ENCODE peak calls at places on chromosomes 6 and 20, in ten cellular contexts. A is suprapubic skin; O is tibial artery; B is prostate gland; P is H1; Q is upper lobe of right lung; S is colonic mucosa; C is cardiac muscle cell; F is H9; U is CD4-positive, alpha-beta memory T cell. T is an unnamed sample. For H3K27me3, the result is how much of the 10 kb centered on the place peaks cover.

GRCh38 chr6:30175765-30176164 is 12.4 kb downstream of the TRIM15 start:
- DNase-seq in A (no peak), O (no peak), B (no peak), P (no peak), Q (no peak), S (no peak), C (no peak), F (no peak), U (no peak), T (no peak)

GRCh38 chr6:126628125-126628524 is 288.2 kb downstream of the CENPW start:
- DNase-seq in A (no peak), O (no peak), B (no peak), P (no peak), Q (no peak), S (no peak), C (no peak), F (no peak), U (no peak), T (no peak)

GRCh38 chr6:3381233-3382065 is 75.4 kb downstream of the SLC22A23 start:
- DNase-seq in A (no peak), O (no peak), B (no peak), P (no peak), Q (no peak), S (no peak), C (peak), F (no peak), U (no peak), T (no peak)

GRCh38 chr6:81755536-81755935 is 3.1 kb upstream of the TENT5A start:
- DNase-seq in A (no peak), O (no peak), B (no peak), P (no peak), Q (no peak), S (no peak), C (peak), F (no peak), U (no peak), T (no peak)

GRCh38 chr20:18506744-18507143 is 996 bp upstream of the SEC23B start:
- DNase-seq in A (no peak), O (no peak), B (no peak), P (no peak), Q (no peak), S (peak), C (no peak), F (no peak), U (no peak), T (no peak)

GRCh38 chr20:51700809-51701285 is 67.3 kb downstream of the ATP9A start:
- DNase-seq in A (no peak), O (no peak), B (peak), P (no peak), Q (no peak), S (peak), C (peak), F (peak), U (no peak), T (peak)

GRCh38 chr6:168393126-168393870 is 47.7 kb upstream of the SMOC2 start:
- DNase-seq in A (no peak), O (no peak), B (peak), P (no peak), Q (no peak), S (no peak), C (no peak), F (no peak), U (no peak), T (no peak)

GRCh38 chr6:40755046-40755681 is 168.0 kb upstream of the LRFN2 start:
- DNase-seq in A (no peak), O (no peak), B (no peak), P (no peak), Q (no peak), S (no peak), C (peak), F (peak), U (no peak), T (no peak)

GRCh38 chr20:2237059-2237458 is 58.7 kb upstream of the TGM3 start:
- DNase-seq in A (peak), O (peak), B (peak), P (no peak), Q (no peak), S (peak), C (peak), F (peak), U (no peak), T (peak)

GRCh38 chr6:139982652-139983051 is 608.2 kb upstream of the CITED2 start:
- DNase-seq in A (no peak), O (no peak), B (no peak), P (no peak), Q (no peak), S (no peak), C (peak), F (peak), U (no peak), T (no peak)

GRCh38 chr6:6315660-6316059 is 4.8 kb downstream of the F13A1 start:
- DNase-seq in A (no peak), O (no peak), B (no peak), P (no peak), Q (no peak), S (peak), C (peak), F (peak), U (no peak), T (peak)

GRCh38 chr6:121436966-121437756 is 1.7 kb downstream of the GJA1 start:
- DNase-seq in A (peak), O (peak), B (peak), P (no peak), Q (peak), S (no peak), C (peak), F (no peak), U (no peak), T (peak)

GRCh38 chr6:31510007-31510406 is 12.1 kb downstream of the MICB start:
- DNase-seq in A (no peak), O (no peak), B (no peak), P (no peak), Q (no peak), S (no peak), C (no peak), F (no peak), U (no peak), T (no peak)

GRCh38 chr6:52539607-52540006 is 37.3 kb downstream of the TRAM2 start:
- DNase-seq in A (no peak), O (no peak), B (no peak), P (no peak), Q (no peak), S (no peak), C (no peak), F (no peak), U (no peak), T (no peak)

GRCh38 chr20:15582146-15582776 is 991.0 kb downstream of the KIF16B start:
- DNase-seq in A (no peak), O (no peak), B (no peak), P (no peak), Q (no peak), S (no peak), C (no peak), F (no peak), U (no peak), T (no peak)

GRCh38 chr6:118544105-118544504 is 4.0 kb upstream of the PLN start:
- DNase-seq in A (no peak), O (no peak), B (no peak), P (no peak), Q (no peak), S (no peak), C (no peak), F (no peak), U (no peak), T (no peak)

GRCh38 chr6:105753184-105754097 is 332.7 kb upstream of the PRDM1 start:
- DNase-seq in A (no peak), O (no peak), B (no peak), P (no peak), Q (no peak), S (peak), C (no peak), F (no peak), U (no peak), T (no peak)

GRCh38 chr20:10893331-10893730 is 219.5 kb upstream of the JAG1 start:
- DNase-seq in A (no peak), O (no peak), B (no peak), P (no peak), Q (no peak), S (no peak), C (no peak), F (no peak), U (no peak), T (no peak)

GRCh38 chr20:11186301-11187008 is 512.7 kb upstream of the JAG1 start:
- DNase-seq in A (no peak), O (no peak), B (no peak), P (no peak), Q (no peak), S (no peak), C (no peak), F (no peak), U (no peak), T (no peak)

GRCh38 chr20:42577193-42577592 is 612.5 kb downstream of the PTPRT start:
- DNase-seq in A (no peak), O (no peak), B (no peak), P (no peak), Q (no peak), S (no peak), C (no peak), F (peak), U (no peak), T (no peak)

GRCh38 chr20:62977613-62978558 is 25.4 kb downstream of the SLC17A9 start:
- DNase-seq in A (no peak), O (no peak), B (no peak), P (no peak), Q (no peak), S (peak), C (no peak), F (no peak), U (peak), T (no peak)
- H3K27me3 ChIP-seq in A (half or more), O (under half), B (under half), P (under half), Q (half or more), S (under half), C (half or more), F (under half), U (under half), T (under half)

GRCh38 chr20:59308493-59309201 is 8.2 kb downstream of the EDN3 start:
- DNase-seq in A (no peak), O (no peak), B (no peak), P (no peak), Q (no peak), S (peak), C (no peak), F (no peak), U (no peak), T (peak)
- H3K27me3 ChIP-seq in A (under half), O (under half), B (under half), P (under half), Q (under half), S (under half), C (under half), F (under half), U (under half), T (under half)

GRCh38 chr6:148182378-148182777 is 160.3 kb upstream of the SASH1 start:
- DNase-seq in A (no peak), O (no peak), B (no peak), P (no peak), Q (no peak), S (no peak), C (no peak), F (no peak), U (no peak), T (no peak)
- H3K27me3 ChIP-seq in A (under half), O (under half), B (under half), P (under half), Q (under half), S (under half), C (under half), F (under half), U (under half), T (under half)

GRCh38 chr6:160519133-160519532 is 144.9 kb downstream of the LPA start:
- DNase-seq in A (no peak), O (no peak), B (no peak), P (no peak), Q (no peak), S (no peak), C (no peak), F (no peak), U (no peak), T (no peak)

GRCh38 chr6:160510976-160511617 is 153.0 kb downstream of the LPA start:
- DNase-seq in A (no peak), O (no peak), B (no peak), P (no peak), Q (no peak), S (no peak), C (no peak), F (no peak), U (no peak), T (no peak)

GRCh38 chr6:160510199-160510598 is 153.9 kb downstream of the LPA start:
- DNase-seq in A (no peak), O (no peak), B (no peak), P (no peak), Q (no peak), S (no peak), C (peak), F (no peak), U (no peak), T (no peak)

GRCh38 chr6:160509610-160510009 is 154.5 kb downstream of the LPA start:
- DNase-seq in A (no peak), O (no peak), B (no peak), P (no peak), Q (no peak), S (no peak), C (no peak), F (no peak), U (no peak), T (no peak)

DNA sequence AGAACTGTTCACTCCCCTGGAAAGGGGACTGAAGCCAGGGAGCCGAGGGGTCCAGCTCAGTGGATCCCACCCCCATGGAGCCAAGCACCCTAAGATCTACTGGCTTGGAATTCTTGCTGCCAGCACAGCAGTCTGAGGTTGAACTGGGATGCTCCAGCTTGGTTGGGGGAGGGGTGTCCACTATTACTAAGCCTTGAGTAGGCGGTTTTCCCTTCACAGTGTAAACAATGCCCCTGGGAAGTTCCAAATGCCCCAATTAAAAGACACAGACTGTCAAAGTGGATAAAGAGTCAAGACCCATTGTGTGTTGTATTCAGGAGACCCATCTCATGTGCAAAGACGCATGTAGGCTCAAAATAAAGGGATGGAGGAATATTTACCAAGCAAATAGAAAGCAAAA is 150.2 kb downstream of the LPA start:
- DNase-seq in A (no peak), O (no peak), B (no peak), P (no peak), Q (no peak), S (no peak), C (no peak), F (no peak), U (no peak), T (no peak)
- H3K27me3 ChIP-seq in A (under half), O (under half), B (under half), P (under half), Q (under half), S (under half), C (under half), F (under half), U (under half), T (under half)

DNA sequence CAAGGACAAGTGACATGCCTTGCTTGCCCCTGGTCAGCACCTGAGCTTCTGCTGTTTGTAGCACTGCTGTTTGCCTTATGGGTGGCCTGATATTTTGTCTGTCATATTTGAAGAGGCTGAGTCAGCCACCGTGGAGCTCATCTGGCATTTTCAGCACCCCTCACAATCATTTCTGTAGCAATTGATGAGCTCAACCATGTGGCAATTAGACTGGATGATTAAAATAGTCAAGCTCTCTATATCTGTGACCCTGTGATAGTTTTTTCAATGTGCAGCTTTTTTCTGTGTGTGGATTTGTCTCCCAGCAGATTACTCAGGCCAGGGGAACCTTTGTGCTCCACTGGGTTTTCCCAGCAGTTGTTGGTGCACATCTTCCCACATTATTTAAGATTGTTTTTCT is 31.8 kb upstream of the GLP1R start:
- DNase-seq in A (no peak), O (no peak), B (no peak), P (no peak), Q (no peak), S (no peak), C (no peak), F (no peak), U (no peak), T (no peak)
- H3K27me3 ChIP-seq in A (under half), O (under half), B (under half), P (under half), Q (under half), S (under half), C (under half), F (under half), U (under half), T (under half)

GRCh38 chr20:62147528-62147927 is 4.0 kb downstream of the SS18L1 start:
- DNase-seq in A (no peak), O (no peak), B (no peak), P (no peak), Q (no peak), S (no peak), C (no peak), F (no peak), U (no peak), T (no peak)
- H3K27me3 ChIP-seq in A (under half), O (under half), B (under half), P (under half), Q (under half), S (under half), C (under half), F (under half), U (under half), T (under half)

GRCh38 chr20:44701116-44701865 is 13.9 kb upstream of the CCN5 start:
- DNase-seq in A (no peak), O (no peak), B (no peak), P (no peak), Q (no peak), S (no peak), C (peak), F (peak), U (no peak), T (no peak)

GRCh38 chr20:44701889-44702288 is 13.3 kb upstream of the CCN5 start:
- DNase-seq in A (no peak), O (no peak), B (no peak), P (no peak), Q (no peak), S (no peak), C (no peak), F (no peak), U (no peak), T (no peak)

GRCh38 chr20:44703956-44704488 is 11.1 kb upstream of the CCN5 start:
- DNase-seq in A (no peak), O (no peak), B (no peak), P (no peak), Q (no peak), S (no peak), C (no peak), F (no peak), U (no peak), T (no peak)

GRCh38 chr20:44703183-44703925 is 11.8 kb upstream of the CCN5 start:
- DNase-seq in A (no peak), O (peak), B (no peak), P (no peak), Q (no peak), S (no peak), C (no peak), F (no peak), U (no peak), T (no peak)

DNA sequence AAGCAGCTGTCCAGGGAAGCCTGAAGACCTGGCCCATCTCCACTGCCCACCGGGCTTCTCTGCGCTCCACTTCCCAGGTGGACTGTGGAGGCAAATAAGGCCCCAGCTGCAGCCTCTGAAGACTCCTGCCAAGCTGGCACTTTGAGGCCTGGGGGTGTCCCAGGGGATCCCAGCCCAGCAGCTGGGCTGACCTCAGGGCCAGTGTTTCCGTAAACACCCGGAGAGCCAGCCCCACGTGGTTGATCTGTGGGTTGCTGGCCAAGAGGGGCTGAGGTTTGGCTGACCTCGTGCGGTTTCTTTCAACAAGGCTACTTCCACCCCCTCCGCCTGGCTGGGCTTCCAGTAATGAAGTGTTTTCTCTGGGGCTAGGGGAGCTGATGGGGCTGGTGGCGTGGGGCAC is 12.4 kb upstream of the CCN5 start:
- DNase-seq in A (peak), O (peak), B (no peak), P (no peak), Q (peak), S (peak), C (peak), F (no peak), U (no peak), T (peak)
- H3K27me3 ChIP-seq in A (under half), O (under half), B (under half), P (under half), Q (under half), S (under half), C (under half), F (under half), U (under half), T (under half)

GRCh38 chr20:48609491-48609978 is 218.3 kb downstream of the PREX1 start:
- DNase-seq in A (no peak), O (no peak), B (no peak), P (no peak), Q (no peak), S (no peak), C (no peak), F (no peak), U (no peak), T (no peak)
- H3K27me3 ChIP-seq in A (under half), O (under half), B (under half), P (under half), Q (under half), S (under half), C (under half), F (under half), U (under half), T (under half)

T was measured in body of pancreas.